ENCODE peak calls at places on chromosomes 6 and 20, in eight cellular contexts. F is body of pancreas, R is transverse colon, T is right lobe of liver, Y is spleen, X is heart left ventricle, I is IMR-90, M is testis. A is an unnamed sample.

GRCh38 chr20:14717124-14718004 is 380.0 kb upstream of the FLRT3 start:
- DNase-seq in F (no peak), R (no peak), T (no peak), Y (no peak), X (no peak), I (no peak), M (no peak), A (no peak)

GRCh38 chr20:3629893-3630292 is 33.3 kb downstream of the GFRA4 start:
- DNase-seq in F (no peak), R (no peak), T (no peak), Y (no peak), X (no peak), I (no peak), M (no peak), A (no peak)

GRCh38 chr6:83615025-83615999 is 93.6 kb downstream of the SNAP91 start:
- DNase-seq in F (peak; percentile 7), R (no peak), T (no peak), Y (peak; percentile 31), X (no peak), I (peak; percentile 37), M (no peak), A (no peak)

GRCh38 chr6:32108094-32108627 is 977 bp downstream of the TNXB start:
- DNase-seq in F (peak; percentile 41), R (peak; percentile 48), T (no peak), Y (no peak), X (peak; percentile 83), I (peak; percentile 21), M (peak; percentile 72), A (peak; percentile 47)

GRCh38 chr6:162108041-162108440 is 619.5 kb downstream of the PRKN start:
- DNase-seq in F (no peak), R (no peak), T (no peak), Y (no peak), X (no peak), I (no peak), M (no peak), A (no peak)

GRCh38 chr6:90068264-90068663 is 174.0 kb downstream of the GJA10 start:
- DNase-seq in F (no peak), R (no peak), T (no peak), Y (no peak), X (peak; percentile 56), I (peak; percentile 78), M (no peak), A (no peak)

GRCh38 chr20:17616480-17617211 is 46.8 kb downstream of the DSTN start:
- DNase-seq in F (no peak), R (peak; percentile 5), T (no peak), Y (peak; percentile 74), X (no peak), I (no peak), M (peak; percentile 12), A (peak; percentile 1)

GRCh38 chr20:49989234-49990065 is 6.7 kb downstream of the SNAI1 start:
- DNase-seq in F (peak; percentile 50), R (peak; percentile 27), T (peak; percentile 44), Y (no peak), X (peak; percentile 83), I (peak; percentile 87), M (peak; percentile 79), A (peak; percentile 51)

GRCh38 chr20:19583532-19584175 is 174.4 kb upstream of the RIN2 start:
- DNase-seq in F (peak; percentile 60), R (peak; percentile 70), T (peak; percentile 53), Y (peak; percentile 84), X (peak; percentile 65), I (peak; percentile 5), M (peak; percentile 87), A (peak; percentile 87)

GRCh38 chr20:23666189-23666588 is 22.6 kb downstream of the CST4 start:
- DNase-seq in F (no peak), R (no peak), T (no peak), Y (no peak), X (no peak), I (no peak), M (peak; percentile 21), A (no peak)

GRCh38 chr6:102841055-102841454 is 1447.5 kb downstream of the GRIK2 start:
- DNase-seq in F (no peak), R (no peak), T (no peak), Y (no peak), X (no peak), I (no peak), M (no peak), A (no peak)

GRCh38 chr20:21808863-21809664 is 103.6 kb downstream of the PAX1 start:
- DNase-seq in F (peak; percentile 38), R (peak; percentile 36), T (peak; percentile 54), Y (peak; percentile 83), X (no peak), I (no peak), M (peak; percentile 86), A (peak; percentile 62)

GRCh38 chr6:52540286-52540902 is 36.5 kb downstream of the TRAM2 start:
- DNase-seq in F (no peak), R (no peak), T (no peak), Y (no peak), X (no peak), I (peak; percentile 42), M (no peak), A (no peak)

GRCh38 chr6:108944707-108945685 is 96.8 kb downstream of the ARMC2 start:
- DNase-seq in F (peak; percentile 50), R (no peak), T (no peak), Y (no peak), X (peak; percentile 75), I (peak; percentile 93), M (peak; percentile 89), A (no peak)

GRCh38 chr6:29917843-29918242 is 24.5 kb upstream of the HLA-A start:
- DNase-seq in F (no peak), R (no peak), T (no peak), Y (no peak), X (no peak), I (no peak), M (no peak), A (no peak)

GRCh38 chr6:95905132-95905531 is 110.6 kb upstream of the FUT9 start:
- DNase-seq in F (no peak), R (no peak), T (no peak), Y (no peak), X (no peak), I (no peak), M (no peak), A (no peak)

GRCh38 chr6:147195987-147196386 is 8.2 kb upstream of the STXBP5 start:
- DNase-seq in F (no peak), R (no peak), T (no peak), Y (no peak), X (no peak), I (no peak), M (no peak), A (no peak)

GRCh38 chr6:84773431-84774173 is 9.2 kb upstream of the TBX18 start:
- DNase-seq in F (no peak), R (no peak), T (peak; percentile 25), Y (peak; percentile 73), X (peak; percentile 41), I (no peak), M (peak; percentile 69), A (no peak)

GRCh38 chr6:31513456-31514165 is 15.2 kb upstream of the MCCD1 start:
- DNase-seq in F (no peak), R (no peak), T (no peak), Y (no peak), X (no peak), I (no peak), M (no peak), A (no peak)

DNA sequence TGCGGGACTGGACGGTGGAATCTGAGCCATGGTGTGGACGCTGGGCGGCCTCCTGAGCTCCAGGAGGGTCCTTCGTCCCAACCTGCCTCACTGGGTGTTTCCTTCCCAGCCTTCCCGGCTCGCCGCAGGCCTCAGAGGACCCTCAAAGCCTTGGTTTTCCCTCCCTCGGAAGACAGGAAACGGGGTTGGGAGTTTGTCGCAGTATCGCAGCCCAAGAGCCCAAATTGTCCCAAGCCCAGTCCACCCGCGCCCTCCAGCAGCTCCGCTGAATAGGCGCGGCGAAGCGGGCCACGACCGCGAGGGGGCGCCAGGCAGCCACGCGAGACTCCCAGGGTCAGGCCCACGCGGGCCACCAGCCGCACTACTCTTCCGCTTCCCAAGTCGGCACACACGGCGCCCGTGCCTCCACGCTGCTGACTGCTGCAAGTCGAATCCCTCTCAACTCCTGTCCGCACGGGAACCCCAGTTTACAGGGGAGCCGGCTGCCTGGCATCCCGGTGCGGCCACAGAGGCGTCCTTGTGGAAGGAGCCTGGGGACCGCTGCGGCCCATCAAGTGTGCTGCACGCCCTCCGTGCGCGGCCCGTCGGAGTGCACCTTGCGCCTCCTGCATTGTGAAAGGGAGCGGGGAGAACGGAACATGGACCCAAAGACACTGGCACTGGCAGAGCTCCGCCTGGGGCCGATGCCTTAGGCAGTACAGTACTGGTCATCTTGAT is 40.4 kb upstream of the HMGA1 start:
- DNase-seq in F (peak; percentile 88), R (peak; percentile 89), T (peak; percentile 90), Y (peak; percentile 99), X (peak; percentile 86), I (peak; percentile 62), M (peak; percentile 92), A (peak; percentile 89)
- TF ChIP-seq POLR2A in F (no peak), R (no peak), T (no peak), Y (no peak), X (no peak), I (peak; percentile 34), M (no peak), A (no peak)

GRCh38 chr6:13812359-13812642 is 2.1 kb downstream of the MCUR1 start:
- DNase-seq in F (no peak), R (no peak), T (no peak), Y (no peak), X (no peak), I (no peak), M (no peak), A (no peak)
- H3K4me3 ChIP-seq in F (no peak overlapping the region), R (no peak overlapping the region), T (no peak overlapping the region), Y (no peak overlapping the region), X (no peak overlapping the region), I (no peak overlapping the region), M (no peak overlapping the region), A (no peak overlapping the region)

GRCh38 chr6:25829375-25829774 is 2.5 kb downstream of the SLC17A1 start:
- DNase-seq in F (no peak), R (no peak), T (no peak), Y (no peak), X (no peak), I (no peak), M (no peak), A (no peak)
- TF ChIP-seq CTCF in F (no peak), R (no peak), T (no peak), Y (no peak), X (no peak), I (no peak), M (no peak), A (no peak)

GRCh38 chr20:62830251-62830650 is 13.4 kb downstream of the COL9A3 start:
- DNase-seq in F (no peak), R (no peak), T (peak; percentile 19), Y (peak; percentile 50), X (peak; percentile 7), I (no peak), M (no peak), A (no peak)

GRCh38 chr20:62829231-62830230 is 12.7 kb downstream of the COL9A3 start:
- DNase-seq in F (no peak), R (no peak), T (peak; percentile 16), Y (peak; percentile 64), X (peak; percentile 9), I (no peak), M (no peak), A (no peak)

GRCh38 chr20:62831854-62832211 is 15.0 kb downstream of the COL9A3 start:
- DNase-seq in F (no peak), R (no peak), T (no peak), Y (peak; percentile 58), X (peak; percentile 11), I (no peak), M (no peak), A (no peak)

GRCh38 chr20:62831361-62831788 is 14.5 kb downstream of the COL9A3 start:
- DNase-seq in F (peak; percentile 81), R (peak; percentile 76), T (peak; percentile 76), Y (peak; percentile 58), X (peak; percentile 22), I (no peak), M (no peak), A (peak; percentile 62)

GRCh38 chr20:62830821-62831220 is 14.0 kb downstream of the COL9A3 start:
- DNase-seq in F (no peak), R (no peak), T (peak; percentile 16), Y (peak; percentile 68), X (peak; percentile 4), I (no peak), M (no peak), A (no peak)
- TF ChIP-seq POLR2A in F (no peak), R (no peak), T (no peak), Y (no peak), X (no peak), I (no peak), M (no peak), A (no peak)

A was measured in thyroid gland.